ENCODE peak calls at places on chromosomes 4 and X, in six cellular contexts. T, M, A, F, H and R are unnamed samples.
A peak's percentile ranks its signal among the peaks of the same experiment; 100 is the strongest.

GRCh38 chr4:15381806-15382338 is 46.0 kb upstream of the C1QTNF7 start:
- DNase-seq in M (no peak), T (no peak), A (no peak), F (no peak), H (no peak), R (no peak)

GRCh38 chr4:187903700-187904099 is 91.9 kb upstream of the ZFP42 start:
- DNase-seq in H (no peak), A (no peak), M (no peak), T (no peak), F (no peak), R (no peak)

GRCh38 chr4:140070369-140070768 is 83.6 kb downstream of the MAML3 start:
- DNase-seq in H (no peak), M (no peak), F (no peak), A (no peak), T (no peak), R (no peak)

GRCh38 chr4:23135792-23136645 is 443.3 kb downstream of the GBA3 start:
- DNase-seq in H (no peak), A (peak; percentile 56), F (peak; percentile 35), M (no peak), T (no peak), R (no peak)

GRCh38 chrX:38661561-38661960 is 100.2 kb downstream of the TSPAN7 start:
- DNase-seq in H (no peak), F (no peak), M (no peak), T (peak; percentile 38), A (no peak), R (no peak)

GRCh38 chrX:25344191-25344936 is 328.6 kb upstream of the ARX start:
- DNase-seq in F (no peak), H (no peak), A (no peak), T (no peak), M (no peak), R (no peak)

GRCh38 chrX:47634871-47635575 is 5.3 kb upstream of the CFP start:
- DNase-seq in H (no peak), T (no peak), F (no peak), M (no peak), A (no peak), R (no peak)

GRCh38 chr4:158580064-158580463 is 58.4 kb downstream of the RXFP1 start:
- DNase-seq in F (no peak), M (no peak), A (no peak), T (no peak), H (no peak), R (no peak)

GRCh38 chrX:7574325-7574724 is 268.6 kb upstream of the VCX start:
- DNase-seq in M (no peak), F (peak; percentile 14), H (no peak), A (no peak), T (no peak), R (no peak)

GRCh38 chr4:14783011-14783877 is 219.0 kb upstream of the CPEB2 start:
- DNase-seq in H (no peak), T (peak; percentile 48), F (no peak), M (no peak), A (no peak), R (no peak)

GRCh38 chrX:107728342-107729099 is 47.1 kb downstream of the TSC22D3 start:
- DNase-seq in M (no peak), F (no peak), H (no peak), T (no peak), A (no peak), R (no peak)

GRCh38 chrX:12581546-12581945 is 209.7 kb upstream of the PRPS2 start:
- DNase-seq in F (no peak), M (no peak), H (no peak), A (no peak), T (no peak), R (no peak)

GRCh38 chrX:71450433-71451106 is 82.3 kb upstream of the OGT start:
- DNase-seq in F (no peak), T (no peak), H (no peak), A (peak; percentile 77), M (no peak), R (no peak)

GRCh38 chrX:56231706-56232105 is 450 bp upstream of the KLF8 start:
- DNase-seq in H (no peak), T (no peak), A (no peak), F (no peak), M (no peak), R (no peak)

GRCh38 chr4:174604198-174604597 is 81.9 kb upstream of the HPGD start:
- DNase-seq in T (no peak), H (no peak), M (no peak), A (no peak), F (no peak), R (no peak)

GRCh38 chr4:83297548-83298260 is 13.1 kb upstream of the COQ2 start:
- DNase-seq in H (no peak), F (no peak), M (no peak), A (no peak), T (no peak), R (no peak)

GRCh38 chr4:141587897-141588296 is 48.5 kb upstream of the IL15 start:
- DNase-seq in M (no peak), H (no peak), A (no peak), F (no peak), T (no peak), R (no peak)

GRCh38 chr4:88949605-88950004 is 107.4 kb downstream of the FAM13A start:
- DNase-seq in F (no peak), M (no peak), T (no peak), A (no peak), H (no peak), R (no peak)

GRCh38 chr4:152936446-152937279 is 540 bp downstream of the FHDC1 start:
- DNase-seq in A (peak; percentile 44), H (no peak), M (peak; percentile 39), F (no peak), T (no peak), R (peak; percentile 39)

GRCh38 chr4:54842226-54843055 is 184.7 kb downstream of the KIT start:
- DNase-seq in A (no peak), M (no peak), F (no peak), H (no peak), T (no peak), R (no peak)

GRCh38 chr4:165541773-165542459 is 163.1 kb downstream of the CPE start:
- DNase-seq in M (no peak), T (no peak), F (no peak), H (no peak), A (peak; percentile 10), R (no peak)

GRCh38 chr4:13988347-13989265 is 361.1 kb upstream of the BOD1L1 start:
- DNase-seq in A (no peak), M (no peak), T (no peak), F (no peak), H (no peak), R (no peak)

GRCh38 chrX:129585143-129585542 is 45.1 kb downstream of the OCRL start:
- DNase-seq in A (no peak), T (no peak), F (no peak), M (no peak), H (no peak), R (no peak)

GRCh38 chr4:55938501-55938900 is 10.2 kb upstream of the CEP135 start:
- DNase-seq in T (no peak), A (no peak), H (no peak), M (no peak), F (no peak), R (no peak)

GRCh38 chr4:94811653-94812052 is 53.9 kb downstream of the BMPR1B start:
- DNase-seq in F (no peak), M (no peak), T (no peak), H (no peak), A (no peak), R (no peak)
- TF ChIP-seq POLR2A in F (no peak), M (no peak), T (no peak), H (no peak), A (no peak), R (no peak)

GRCh38 chrX:150542846-150543229 is 25.6 kb upstream of the MTM1 start:
- DNase-seq in A (no peak), M (no peak), T (no peak), F (no peak), H (no peak), R (no peak)
- TF ChIP-seq TAF1 in A (no peak), M (no peak), T (no peak), F (no peak), H (no peak), R (no peak)

GRCh38 chr4:120198411-120198810 is 131.8 kb upstream of the MAD2L1 start:
- DNase-seq in F (no peak), M (no peak), H (no peak), T (no peak), A (no peak), R (no peak)
- TF ChIP-seq POLR2A in F (no peak), M (no peak), H (no peak), T (no peak), A (no peak), R (no peak)

GRCh38 chrX:9355739-9356138 is 109.1 kb upstream of the TBL1X start:
- DNase-seq in F (no peak), M (no peak), H (no peak), A (no peak), T (no peak), R (no peak)

GRCh38 chrX:9354918-9355317 is 109.9 kb upstream of the TBL1X start:
- DNase-seq in F (no peak), H (no peak), M (no peak), T (no peak), A (no peak), R (no peak)

GRCh38 chrX:9352243-9352642 is 112.6 kb upstream of the TBL1X start:
- DNase-seq in H (no peak), A (no peak), M (no peak), F (no peak), T (peak; percentile 33), R (no peak)

GRCh38 chrX:9351112-9351511 is 113.7 kb upstream of the TBL1X start:
- DNase-seq in M (no peak), F (no peak), T (no peak), H (no peak), A (no peak), R (no peak)

GRCh38 chrX:9352683-9353430 is 112.0 kb upstream of the TBL1X start:
- DNase-seq in T (peak; percentile 38), F (peak; percentile 4), M (no peak), A (peak; percentile 36), H (no peak), R (no peak)
- TF ChIP-seq TAF1 in T (no peak), F (no peak), M (no peak), A (no peak), H (no peak), R (no peak)

DNA sequence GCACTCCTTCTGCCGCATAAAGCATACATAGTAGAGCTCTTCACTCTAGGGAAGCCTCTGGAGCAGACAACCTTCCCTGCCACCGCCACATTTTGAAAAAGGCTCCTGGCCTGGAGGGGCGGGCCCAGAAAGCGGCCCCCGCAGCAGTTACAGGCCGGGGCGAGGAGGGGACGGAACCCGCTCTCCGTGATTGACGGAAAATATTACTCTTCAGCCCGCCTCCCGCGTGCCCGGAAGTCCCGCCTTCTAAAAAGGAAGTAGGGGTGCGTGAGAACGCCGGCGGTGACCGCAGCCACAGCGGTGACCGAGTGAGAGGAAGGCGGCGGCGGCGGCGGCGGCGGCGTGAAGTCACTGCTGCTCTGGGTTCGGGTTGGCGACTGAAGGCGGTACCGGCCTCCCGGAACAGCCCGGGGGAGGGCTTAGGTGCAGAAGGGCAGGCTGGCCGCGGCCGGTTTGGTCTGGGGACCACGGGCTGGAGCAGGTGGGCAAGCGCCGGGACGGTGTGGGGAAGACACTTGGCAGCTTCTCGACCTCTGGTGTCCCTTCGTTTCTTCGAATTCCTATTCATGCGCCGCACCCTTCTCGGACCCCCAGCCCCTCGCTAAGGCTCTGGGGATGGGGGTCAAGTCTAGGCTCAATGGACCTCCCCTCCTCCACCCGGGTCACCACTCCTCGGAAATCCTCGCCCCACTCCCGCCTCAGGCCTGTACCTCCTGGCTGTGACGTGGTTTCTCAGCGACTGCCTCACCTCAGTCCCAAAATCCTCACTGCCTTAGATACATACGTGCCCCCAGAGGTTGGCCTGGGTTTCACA is at the start of gene HCCS:
- DNase-seq in H (peak; percentile 21), M (peak; percentile 39), T (peak; percentile 46), F (peak; percentile 67), A (peak; percentile 88), R (peak; percentile 37)
- TF ChIP-seq POLR2A in H (no peak), M (peak; percentile 53), T (peak; percentile 77), F (peak; percentile 53), A (peak; percentile 92), R (peak; percentile 60)